ENCODE peak calls at places on chromosomes 3 and 15, in six cellular contexts. R is naive thymus-derived CD8-positive, alpha-beta T cell; W is H9; N is amygdala; P is RWPE1; Y is adipocyte. U is an unnamed sample.

GRCh38 chr3:126111566-126112475 is 27.9 kb upstream of the SLC41A3 start:
- DNase-seq in R (no peak), W (peak), N (no peak), P (no peak), Y (no peak), U (peak)

GRCh38 chr3:4680881-4681300 is 187.7 kb downstream of the ITPR1 start:
- DNase-seq in R (no peak), W (no peak), N (no peak), P (no peak), Y (no peak), U (no peak)

GRCh38 chr3:182118081-182118480 is 406.4 kb downstream of the SOX2 start:
- DNase-seq in R (no peak), W (no peak), N (no peak), P (peak), Y (no peak), U (no peak)

GRCh38 chr3:99659965-99660364 is 21.6 kb downstream of the COL8A1 start:
- DNase-seq in R (no peak), W (no peak), N (no peak), P (no peak), Y (no peak), U (no peak)

GRCh38 chr3:172137287-172138030 is 98.1 kb downstream of the FNDC3B start:
- DNase-seq in R (no peak), W (no peak), N (no peak), P (no peak), Y (no peak), U (no peak)

GRCh38 chr3:185657211-185657610 is 71.1 kb downstream of the SENP2 start:
- DNase-seq in R (no peak), W (no peak), N (no peak), P (no peak), Y (no peak), U (no peak)

GRCh38 chr15:64979252-64979710 is 10.4 kb downstream of the SPG21 start:
- DNase-seq in R (no peak), W (peak), N (no peak), P (no peak), Y (no peak), U (no peak)

GRCh38 chr15:96234109-96234892 is 96.2 kb upstream of the NR2F2 start:
- DNase-seq in R (no peak), W (no peak), N (no peak), P (peak), Y (peak), U (no peak)

GRCh38 chr15:82882250-82882928 is 70.1 kb downstream of the HOMER2 start:
- DNase-seq in R (no peak), W (no peak), N (no peak), P (no peak), Y (no peak), U (no peak)

GRCh38 chr3:72673011-72673771 is 175.1 kb downstream of the SHQ1 start:
- DNase-seq in R (no peak), W (no peak), N (no peak), P (no peak), Y (no peak), U (no peak)

GRCh38 chr15:58453931-58454793 is 22.4 kb downstream of the LIPC start:
- DNase-seq in R (no peak), W (no peak), N (no peak), P (no peak), Y (no peak), U (no peak)

GRCh38 chr3:100603449-100603848 is 6.0 kb upstream of the ADGRG7 start:
- DNase-seq in R (no peak), W (peak), N (no peak), P (peak), Y (peak), U (no peak)

GRCh38 chr15:73796266-73796939 is 43.3 kb upstream of the INSYN1 start:
- DNase-seq in R (no peak), W (no peak), N (no peak), P (no peak), Y (peak), U (no peak)

GRCh38 chr15:95626501-95627361 is 703.8 kb upstream of the NR2F2 start:
- DNase-seq in R (no peak), W (peak), N (no peak), P (no peak), Y (no peak), U (no peak)

GRCh38 chr3:45787551-45787950 is 8.8 kb downstream of the SLC6A20 start:
- DNase-seq in R (no peak), W (no peak), N (no peak), P (no peak), Y (no peak), U (no peak)

GRCh38 chr3:43998841-43999805 is 242.6 kb upstream of the TOPAZ1 start:
- DNase-seq in R (no peak), W (peak), N (peak), P (peak), Y (peak), U (peak)

GRCh38 chr3:62139957-62140356 is 233.4 kb downstream of the FEZF2 start:
- DNase-seq in R (no peak), W (no peak), N (no peak), P (no peak), Y (peak), U (no peak)

GRCh38 chr3:100257601-100258000 is 3.2 kb upstream of the TBC1D23 start:
- DNase-seq in R (no peak), W (no peak), N (no peak), P (no peak), Y (no peak), U (no peak)

GRCh38 chr3:148077951-148078350 is 619.8 kb upstream of the AGTR1 start:
- DNase-seq in R (no peak), W (no peak), N (no peak), P (no peak), Y (no peak), U (no peak)

GRCh38 chr3:190435618-190436017 is 14.1 kb downstream of the TMEM207 start:
- DNase-seq in R (no peak), W (no peak), N (no peak), P (peak), Y (no peak), U (no peak)

GRCh38 chr15:76168237-76168984 is 108.6 kb downstream of the TMEM266 start:
- DNase-seq in R (no peak), W (no peak), N (no peak), P (no peak), Y (no peak), U (no peak)

GRCh38 chr15:75178171-75178937 is 23.3 kb upstream of the C15orf39 start:
- DNase-seq in R (no peak), W (peak), N (no peak), P (no peak), Y (no peak), U (peak)

GRCh38 chr3:187719628-187720336 is 17.4 kb upstream of the RTP2 start:
- DNase-seq in R (no peak), W (no peak), N (peak), P (no peak), Y (peak), U (no peak)

GRCh38 chr3:76231258-76231657 is 445.9 kb upstream of the ZNF717 start:
- DNase-seq in R (no peak), W (no peak), N (no peak), P (no peak), Y (no peak), U (no peak)

GRCh38 chr15:83565133-83565532 is 88.8 kb upstream of the ADAMTSL3 start:
- DNase-seq in R (no peak), W (no peak), N (no peak), P (no peak), Y (no peak), U (no peak)

GRCh38 chr3:195003006-195003892 is 267.7 kb downstream of the XXYLT1 start:
- DNase-seq in R (no peak), W (no peak), N (no peak), P (no peak), Y (peak), U (peak)

GRCh38 chr3:67522081-67522480 is 132.3 kb downstream of the SUCLG2 start:
- DNase-seq in R (no peak), W (no peak), N (no peak), P (no peak), Y (no peak), U (no peak)

GRCh38 chr3:113454057-113454456 is 12.8 kb upstream of the CFAP44 start:
- DNase-seq in R (no peak), W (no peak), N (no peak), P (no peak), Y (no peak), U (no peak)

GRCh38 chr15:72182673-72183072 is 14.9 kb downstream of the GRAMD2A start:
- DNase-seq in R (no peak), W (no peak), N (no peak), P (no peak), Y (peak), U (no peak)

GRCh38 chr3:177906573-177907229 is 629.5 kb upstream of the KCNMB2 start:
- DNase-seq in R (no peak), W (no peak), N (no peak), P (no peak), Y (peak), U (no peak)